ENCODE peak calls at places on chromosome 9, in ten cellular contexts. E, W, L, P, X, M, J, I, Z and H are unnamed samples. For H3K36me3, the result is how much of the 10 kb centered on the place peaks cover.

GRCh38 chr9:81370650-81371049 is 318.7 kb downstream of the TLE1 start:
- DNase-seq in E (no peak), W (no peak), L (no peak), P (no peak), X (no peak), M (no peak), J (no peak), I (no peak), Z (no peak), H (no peak)

GRCh38 chr9:4583001-4583400 is 79.1 kb upstream of the PLPP6 start:
- DNase-seq in E (no peak), W (no peak), L (no peak), P (no peak), X (no peak), M (no peak), J (no peak), I (no peak), Z (no peak), H (no peak)

GRCh38 chr9:136526625-136527066 is 19.2 kb downstream of the NOTCH1 start:
- DNase-seq in E (no peak), W (no peak), L (no peak), P (no peak), X (no peak), M (no peak), J (no peak), I (no peak), Z (no peak), H (no peak)

GRCh38 chr9:94627287-94627686 is 12.0 kb downstream of the FBP1 start:
- DNase-seq in E (no peak), W (no peak), L (no peak), P (no peak), X (no peak), M (no peak), J (no peak), I (no peak), Z (no peak), H (no peak)

GRCh38 chr9:130186839-130187522 is 14.8 kb downstream of the NCS1 start:
- DNase-seq in E (peak), W (peak), L (no peak), P (peak), X (peak), M (peak), J (peak), I (peak), Z (peak), H (no peak)

GRCh38 chr9:127739614-127740322 is 4.7 kb upstream of the TOR2A start:
- DNase-seq in E (no peak), W (no peak), L (no peak), P (no peak), X (no peak), M (no peak), J (no peak), I (no peak), Z (peak), H (no peak)

GRCh38 chr9:124139001-124139400 is 118.7 kb upstream of the NEK6 start:
- DNase-seq in E (no peak), W (peak), L (no peak), P (no peak), X (no peak), M (no peak), J (peak), I (no peak), Z (peak), H (no peak)

GRCh38 chr9:5553211-5553610 is 42.9 kb downstream of the PDCD1LG2 start:
- DNase-seq in E (no peak), W (peak), L (no peak), P (no peak), X (no peak), M (no peak), J (peak), I (no peak), Z (peak), H (no peak)

GRCh38 chr9:76987594-76988200 is 31.8 kb upstream of the FOXB2 start:
- DNase-seq in E (peak), W (peak), L (no peak), P (peak), X (no peak), M (no peak), J (peak), I (peak), Z (peak), H (no peak)

GRCh38 chr9:105178106-105178505 is 66.3 kb upstream of the SLC44A1 start:
- DNase-seq in E (no peak), W (no peak), L (no peak), P (no peak), X (no peak), M (no peak), J (no peak), I (no peak), Z (no peak), H (no peak)

GRCh38 chr9:85511746-85512145 is 230.0 kb downstream of the AGTPBP1 start:
- DNase-seq in E (no peak), W (no peak), L (no peak), P (no peak), X (no peak), M (no peak), J (no peak), I (no peak), Z (no peak), H (no peak)

GRCh38 chr9:85502815-85503643 is 238.7 kb downstream of the AGTPBP1 start:
- DNase-seq in E (no peak), W (no peak), L (no peak), P (no peak), X (no peak), M (no peak), J (peak), I (no peak), Z (no peak), H (no peak)

GRCh38 chr9:85510830-85511504 is 230.8 kb downstream of the AGTPBP1 start:
- DNase-seq in E (no peak), W (no peak), L (no peak), P (no peak), X (no peak), M (no peak), J (no peak), I (no peak), Z (no peak), H (no peak)

GRCh38 chr9:85505612-85506011 is 236.1 kb downstream of the AGTPBP1 start:
- DNase-seq in E (no peak), W (no peak), L (no peak), P (no peak), X (no peak), M (no peak), J (no peak), I (no peak), Z (no peak), H (no peak)

GRCh38 chr9:85508616-85509015 is 233.1 kb downstream of the AGTPBP1 start:
- DNase-seq in E (no peak), W (no peak), L (no peak), P (no peak), X (no peak), M (no peak), J (no peak), I (no peak), Z (no peak), H (no peak)
- TF ChIP-seq CTCF in E (peak), W (no peak), L (no peak), P (peak), X (no peak), M (no peak), J (no peak), I (no peak), Z (no peak), H (no peak)

DNA sequence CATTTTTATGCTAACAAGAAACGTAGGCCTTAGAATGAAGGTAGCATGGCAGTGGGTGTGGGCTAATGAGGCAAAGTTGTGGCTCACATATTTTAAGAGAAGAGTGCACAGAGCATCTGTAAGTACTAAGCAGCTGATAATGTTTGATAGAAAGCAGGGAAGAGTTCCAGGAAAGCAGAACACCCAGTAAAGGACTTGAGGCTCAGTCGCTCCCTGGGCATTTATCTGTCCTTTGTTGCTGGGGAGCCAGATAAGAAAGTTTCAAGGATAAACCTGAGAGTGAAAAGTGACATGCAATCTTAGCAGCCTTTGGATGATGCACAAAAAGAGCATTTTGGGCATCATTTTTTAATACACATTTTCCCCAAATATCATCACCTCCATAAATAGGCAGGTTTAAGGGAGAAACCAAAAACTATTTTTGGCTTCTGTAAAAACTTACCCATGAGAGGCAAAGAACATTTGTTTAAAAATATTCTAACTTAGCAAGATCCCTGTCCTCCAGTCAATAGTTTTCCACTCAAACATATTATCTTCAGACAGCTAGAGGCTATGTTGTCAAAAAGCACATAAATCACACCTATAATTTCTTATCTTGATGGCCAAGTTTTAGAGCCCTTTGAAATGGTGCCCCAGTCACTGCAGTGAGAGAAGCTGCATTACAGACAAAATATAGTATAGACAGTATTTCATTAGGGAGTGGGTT is 3.4 kb downstream of the FREM1 start:
- DNase-seq in E (no peak), W (no peak), L (no peak), P (no peak), X (no peak), M (no peak), J (no peak), I (no peak), Z (no peak), H (no peak)
- H3K27ac ChIP-seq in E (no peak), W (no peak), L (peak), P (no peak), X (no peak), M (no peak), J (no peak), I (no peak), Z (peak), H (no peak)

GRCh38 chr9:19085295-19085694 is 17.4 kb downstream of the HAUS6 start:
- DNase-seq in E (peak), W (no peak), L (no peak), P (peak), X (no peak), M (no peak), J (no peak), I (no peak), Z (peak), H (no peak)
- H3K36me3 ChIP-seq in E (under half), W (under half), L (under half), P (under half), X (under half), M (under half), J (under half), I (under half), Z (under half), H (under half)

GRCh38 chr9:29212590-29213373 is 1639.5 kb upstream of the C9orf72 start:
- DNase-seq in E (peak), W (no peak), L (no peak), P (no peak), X (no peak), M (peak), J (no peak), I (no peak), Z (no peak), H (no peak)

GRCh38 chr9:29211003-29211584 is 1637.8 kb upstream of the C9orf72 start:
- DNase-seq in E (no peak), W (no peak), L (no peak), P (no peak), X (no peak), M (no peak), J (no peak), I (no peak), Z (no peak), H (no peak)

GRCh38 chr9:29213374-29214161 is 1640.3 kb upstream of the C9orf72 start:
- DNase-seq in E (peak), W (no peak), L (no peak), P (no peak), X (no peak), M (peak), J (no peak), I (no peak), Z (no peak), H (no peak)

GRCh38 chr9:29209748-29210276 is 1636.5 kb upstream of the C9orf72 start:
- DNase-seq in E (no peak), W (no peak), L (no peak), P (no peak), X (no peak), M (no peak), J (no peak), I (no peak), Z (no peak), H (no peak)

GRCh38 chr9:29211681-29212589 is 1638.7 kb upstream of the C9orf72 start:
- DNase-seq in E (no peak), W (no peak), L (no peak), P (no peak), X (peak), M (peak), J (peak), I (peak), Z (peak), H (no peak)
- TF ChIP-seq CTCF in E (no peak), W (peak), L (peak), P (no peak), X (peak), M (peak), J (peak), I (peak), Z (peak), H (peak)